ENCODE peak calls at places on chromosome 19, in nine cellular contexts. L, K, B, O, W, F, Q, M and Y are unnamed samples.
A peak's percentile ranks its signal among the peaks of the same experiment; 100 is the strongest.

GRCh38 chr19:8094336-8094735 is 41.8 kb downstream of the CCL25 start:
- DNase-seq in K (no peak), M (no peak), L (no peak), W (no peak), O (no peak), Q (no peak), B (no peak), F (no peak), Y (no peak)

GRCh38 chr19:46393456-46394397 is 19.6 kb downstream of the CCDC8 start:
- DNase-seq in M (no peak), W (no peak), F (no peak), B (no peak), L (no peak), Q (no peak), K (no peak), O (no peak), Y (no peak)

GRCh38 chr19:8361921-8362793 is 1.8 kb upstream of the ANGPTL4 start:
- DNase-seq in M (peak; percentile 97), F (no peak), K (no peak), W (no peak), L (peak; percentile 56), B (peak; percentile 97), Q (peak; percentile 86), O (peak; percentile 99), Y (no peak)

GRCh38 chr19:10871711-10872550 is 578 bp downstream of the CARM1 start:
- DNase-seq in O (no peak), K (no peak), M (no peak), L (no peak), F (peak; percentile 55), B (no peak), W (peak; percentile 8), Q (no peak), Y (no peak)

GRCh38 chr19:58581227-58582141 is 8.3 kb upstream of the MZF1 start:
- DNase-seq in K (peak; percentile 71), W (peak; percentile 84), O (peak; percentile 88), B (peak; percentile 88), F (peak; percentile 85), M (peak; percentile 81), L (no peak), Q (peak; percentile 63), Y (peak; percentile 85)

GRCh38 chr19:38656171-38656981 is 8.9 kb downstream of the ACTN4 start:
- DNase-seq in M (peak; percentile 62), F (peak; percentile 66), B (no peak), O (peak; percentile 69), L (peak; percentile 85), K (no peak), Q (no peak), W (peak; percentile 22), Y (no peak)

GRCh38 chr19:9065457-9066014 is 21.3 kb upstream of the OR1M1 start:
- DNase-seq in Q (no peak), L (no peak), W (no peak), M (no peak), B (no peak), O (no peak), K (no peak), F (no peak), Y (no peak)

GRCh38 chr19:4061178-4061682 is 5.5 kb downstream of the ZBTB7A start:
- DNase-seq in O (peak; percentile 35), B (no peak), L (no peak), Q (no peak), M (no peak), F (no peak), W (peak; percentile 32), K (no peak), Y (no peak)

GRCh38 chr19:17830567-17831418 is 9.5 kb upstream of the INSL3 start:
- DNase-seq in M (peak; percentile 57), Q (no peak), K (no peak), F (peak; percentile 52), B (no peak), W (peak; percentile 32), O (peak; percentile 80), L (peak; percentile 64), Y (peak; percentile 19)

GRCh38 chr19:41350735-41351338 is 2.9 kb downstream of the TGFB1 start:
- DNase-seq in L (no peak), Q (no peak), O (peak; percentile 53), M (no peak), B (no peak), F (no peak), W (no peak), K (no peak), Y (no peak)

GRCh38 chr19:46762245-46762890 is 16.1 kb upstream of the STRN4 start:
- DNase-seq in M (no peak), L (no peak), O (no peak), W (no peak), F (no peak), K (no peak), B (no peak), Q (no peak), Y (no peak)

GRCh38 chr19:13460045-13460444 is 46.2 kb downstream of the CACNA1A start:
- DNase-seq in L (no peak), K (no peak), F (no peak), W (no peak), M (no peak), B (no peak), O (no peak), Q (no peak), Y (no peak)

GRCh38 chr19:36420961-36421748 is 2.7 kb upstream of the ZFP82 start:
- DNase-seq in Q (no peak), L (no peak), M (no peak), B (no peak), O (peak; percentile 31), F (no peak), W (no peak), K (no peak), Y (no peak)

GRCh38 chr19:4069331-4069959 is 2.7 kb upstream of the ZBTB7A start:
- DNase-seq in W (no peak), L (no peak), F (peak; percentile 52), B (no peak), Q (no peak), M (no peak), O (no peak), K (no peak), Y (no peak)

GRCh38 chr19:11699931-11700794 is 38.6 kb downstream of the ZNF823 start:
- DNase-seq in K (no peak), L (peak; percentile 36), W (no peak), O (peak; percentile 50), B (no peak), F (peak; percentile 36), Q (no peak), M (no peak), Y (no peak)

GRCh38 chr19:33350538-33351309 is 22.8 kb upstream of the CEBPG start:
- DNase-seq in B (no peak), K (no peak), L (peak; percentile 17), Q (no peak), F (no peak), M (no peak), W (no peak), O (peak; percentile 37), Y (no peak)

GRCh38 chr19:18399008-18399407 is 1.6 kb upstream of the LRRC25 start:
- DNase-seq in O (peak; percentile 84), Q (no peak), K (no peak), L (no peak), F (no peak), M (no peak), W (no peak), B (no peak), Y (no peak)

GRCh38 chr19:1852294-1852646 is 4.0 kb upstream of the REXO1 start:
- DNase-seq in L (no peak), K (no peak), M (no peak), O (no peak), W (no peak), B (no peak), F (peak; percentile 26), Q (no peak), Y (no peak)

GRCh38 chr19:2770055-2771013 is 12.7 kb downstream of the SGTA start:
- DNase-seq in F (no peak), W (no peak), O (peak; percentile 43), K (no peak), B (no peak), L (peak; percentile 14), M (peak; percentile 13), Q (no peak), Y (no peak)

GRCh38 chr19:50167314-50167721 is 4.2 kb upstream of the IZUMO2 start:
- DNase-seq in K (no peak), W (no peak), Q (no peak), L (no peak), F (no peak), B (no peak), M (no peak), O (no peak), Y (no peak)

GRCh38 chr19:55247621-55248099 is 11.2 kb downstream of the PPP6R1 start:
- DNase-seq in W (no peak), L (no peak), B (no peak), F (no peak), Q (peak; percentile 35), M (peak; percentile 9), O (peak; percentile 65), K (no peak), Y (no peak)